ENCODE peak calls at places on chromosomes 1 and 21, in ten cellular contexts. O is ovary; X is astrocyte of the spinal cord; T is adrenal gland; L is fibroblast of mammary gland; C is kidney tubule cell; W is NCI-H1436; U is activated naive CD8-positive, alpha-beta T cell treated with anti-CD3 and anti-CD28 coated beads, Interleukin-2, amount 50 U/mL, for 24 hours; F is globus pallidus; Z is GM06990. J is an unnamed sample.

GRCh38 chr21:29187939-29188338 is 57.5 kb downstream of the MAP3K7CL start:
- DNase-seq in O (no peak), X (peak; percentile 90), T (peak; percentile 87), L (peak; percentile 97), C (peak; percentile 81), W (no peak), U (no peak), F (no peak), Z (no peak), J (no peak)

GRCh38 chr1:1678581-1679380 is 13.8 kb downstream of the SLC35E2B start:
- DNase-seq in O (peak; percentile 33), X (no peak), T (no peak), L (peak; percentile 18), C (peak; percentile 41), W (no peak), U (peak; percentile 47), F (no peak), Z (peak; percentile 86), J (no peak)

GRCh38 chr1:34758751-34759150 is 789 bp upstream of the GJB4 start:
- DNase-seq in O (no peak), X (no peak), T (no peak), L (no peak), C (peak; percentile 94), W (no peak), U (no peak), F (no peak), Z (no peak), J (no peak)

GRCh38 chr1:192805832-192806323 is 3.0 kb upstream of the RGS2 start:
- DNase-seq in O (no peak), X (peak; percentile 87), T (no peak), L (peak; percentile 96), C (peak; percentile 81), W (no peak), U (no peak), F (peak; percentile 55), Z (peak; percentile 36), J (no peak)

GRCh38 chr1:37958690-37959089 is 11.8 kb upstream of the INPP5B start:
- DNase-seq in O (no peak), X (peak; percentile 81), T (no peak), L (peak; percentile 81), C (peak; percentile 93), W (no peak), U (no peak), F (no peak), Z (no peak), J (no peak)

GRCh38 chr1:81679972-81680371 is 120.8 kb upstream of the ADGRL2 start:
- DNase-seq in O (no peak), X (no peak), T (no peak), L (peak; percentile 70), C (no peak), W (peak; percentile 33), U (no peak), F (no peak), Z (no peak), J (peak; percentile 89)

GRCh38 chr1:211967704-211968103 is 67.7 kb downstream of the INTS7 start:
- DNase-seq in O (no peak), X (no peak), T (no peak), L (no peak), C (no peak), W (no peak), U (no peak), F (no peak), Z (no peak), J (no peak)

GRCh38 chr21:45695086-45695485 is 51.6 kb downstream of the PCBP3 start:
- DNase-seq in O (no peak), X (no peak), T (no peak), L (no peak), C (no peak), W (no peak), U (peak; percentile 7), F (no peak), Z (no peak), J (no peak)

GRCh38 chr1:46062651-46063319 is 69.6 kb downstream of the PIK3R3 start:
- DNase-seq in O (no peak), X (peak; percentile 31), T (no peak), L (peak; percentile 24), C (peak; percentile 44), W (no peak), U (peak; percentile 50), F (no peak), Z (no peak), J (no peak)

GRCh38 chr1:2226525-2227340 is 1.4 kb upstream of the SKI start:
- DNase-seq in O (peak; percentile 69), X (no peak), T (peak; percentile 39), L (no peak), C (no peak), W (no peak), U (no peak), F (no peak), Z (peak; percentile 21), J (no peak)

GRCh38 chr1:181150842-181151241 is 62.3 kb downstream of the IER5 start:
- DNase-seq in O (no peak), X (no peak), T (no peak), L (no peak), C (no peak), W (no peak), U (no peak), F (no peak), Z (no peak), J (no peak)

GRCh38 chr1:204513117-204513716 is 3.0 kb upstream of the MDM4 start:
- DNase-seq in O (no peak), X (no peak), T (peak; percentile 25), L (no peak), C (no peak), W (no peak), U (no peak), F (peak; percentile 58), Z (peak; percentile 86), J (no peak)

GRCh38 chr1:237411621-237412020 is 369.6 kb downstream of the RYR2 start:
- DNase-seq in O (no peak), X (no peak), T (no peak), L (no peak), C (peak; percentile 40), W (no peak), U (no peak), F (no peak), Z (no peak), J (no peak)